ENCODE peak calls at places on chromosome 22, in eight cellular contexts. V is PC-3, N is nephron progenitor cell, Z is neural crest cell, E is cardiac fibroblast, C is OCI-LY7, S is foreskin fibroblast, I is right lobe of liver. Y is an unnamed sample.

GRCh38 chr22:22552630-22553029 is 6.4 kb downstream of the PRAME start:
- DNase-seq in E (no peak), V (no peak), C (peak), S (no peak), Z (peak), N (no peak), I (no peak), Y (peak)

GRCh38 chr22:19431641-19432091 is at the start of gene HIRA:
- DNase-seq in V (peak), C (peak), E (peak), N (peak), Z (peak), I (peak), S (peak), Y (peak)

GRCh38 chr22:21926728-21927127 is 25.9 kb downstream of the PPM1F start:
- DNase-seq in E (no peak), N (no peak), S (no peak), I (no peak), V (no peak), Z (no peak), C (no peak), Y (no peak)

GRCh38 chr22:44645083-44645482 is 56.9 kb upstream of the PRR5 start:
- DNase-seq in E (no peak), Z (no peak), N (no peak), V (no peak), C (no peak), I (no peak), S (no peak), Y (no peak)

GRCh38 chr22:38218661-38219331 is 17.0 kb downstream of the MAFF start:
- DNase-seq in Z (no peak), V (peak), S (peak), E (peak), C (no peak), N (peak), I (peak), Y (no peak)

GRCh38 chr22:23047265-23047664 is 23.1 kb upstream of the GNAZ start:
- DNase-seq in V (no peak), N (no peak), S (no peak), I (no peak), Z (no peak), C (no peak), E (no peak), Y (no peak)

GRCh38 chr22:23882370-23882769 is 11.8 kb upstream of the MIF start:
- DNase-seq in I (no peak), E (no peak), V (no peak), S (no peak), Z (no peak), N (no peak), C (no peak), Y (no peak)

GRCh38 chr22:20750461-20751184 is 23.3 kb upstream of the SERPIND1 start:
- DNase-seq in N (no peak), I (peak), E (peak), S (peak), Z (no peak), C (no peak), V (peak), Y (no peak)

GRCh38 chr22:22687638-22688500 is 43.5 kb downstream of the GGTLC2 start:
- DNase-seq in Z (peak), C (peak), N (peak), E (peak), V (peak), I (no peak), S (peak), Y (peak)

GRCh38 chr22:32466496-32466895 is 2.2 kb upstream of the BPIFC start:
- DNase-seq in V (no peak), S (no peak), N (no peak), I (no peak), Z (no peak), E (no peak), C (no peak), Y (no peak)

GRCh38 chr22:22944268-22944985 is 56.8 kb downstream of the IGLL5 start:
- DNase-seq in V (no peak), S (no peak), E (no peak), N (no peak), C (no peak), I (peak), Z (no peak), Y (no peak)

GRCh38 chr22:39571538-39571937 is 985 bp downstream of the CACNA1I start:
- DNase-seq in V (no peak), C (no peak), E (no peak), S (no peak), N (no peak), Z (no peak), I (no peak), Y (no peak)

GRCh38 chr22:31343235-31344191 is 2.6 kb downstream of the PATZ1 start:
- DNase-seq in E (peak), I (no peak), V (peak), N (peak), Z (peak), S (peak), C (peak), Y (peak)

GRCh38 chr22:27255580-27255979 is 546.0 kb downstream of the MN1 start:
- DNase-seq in S (no peak), C (no peak), V (no peak), E (no peak), Z (no peak), N (no peak), I (no peak), Y (no peak)

GRCh38 chr22:27251563-27251962 is 550.0 kb downstream of the MN1 start:
- DNase-seq in I (no peak), V (no peak), N (no peak), C (no peak), Z (no peak), S (no peak), E (no peak), Y (no peak)

GRCh38 chr22:27252282-27253049 is 549.1 kb downstream of the MN1 start:
- DNase-seq in E (peak), C (no peak), N (no peak), I (no peak), Z (no peak), S (peak), V (peak), Y (no peak)

GRCh38 chr22:27253541-27253940 is 548.0 kb downstream of the MN1 start:
- DNase-seq in E (no peak), S (no peak), V (no peak), C (no peak), I (no peak), Z (no peak), N (no peak), Y (no peak)

GRCh38 chr22:27253108-27253507 is 548.4 kb downstream of the MN1 start:
- DNase-seq in N (no peak), E (no peak), V (no peak), C (no peak), Z (no peak), S (no peak), I (no peak), Y (no peak)
- TF ChIP-seq CTCF in N (no peak), E (no peak), V (no peak), C (no peak), Z (no peak), S (no peak), I (no peak), Y (no peak)

GRCh38 chr22:35308480-35308945 is 8.8 kb downstream of the TOM1 start:
- DNase-seq in N (no peak), S (no peak), E (no peak), I (no peak), Z (no peak), C (peak), V (no peak), Y (no peak)

GRCh38 chr22:35311551-35311999 is 11.9 kb downstream of the TOM1 start:
- DNase-seq in I (no peak), C (no peak), E (no peak), S (no peak), Z (no peak), V (no peak), N (no peak), Y (no peak)

GRCh38 chr22:35312198-35313059 is 12.7 kb downstream of the TOM1 start:
- DNase-seq in C (no peak), I (peak), S (peak), V (peak), E (peak), Z (no peak), N (no peak), Y (no peak)

GRCh38 chr22:35313311-35314121 is 13.8 kb downstream of the TOM1 start:
- DNase-seq in S (peak), N (no peak), V (peak), I (no peak), Z (no peak), E (peak), C (no peak), Y (peak)

DNA sequence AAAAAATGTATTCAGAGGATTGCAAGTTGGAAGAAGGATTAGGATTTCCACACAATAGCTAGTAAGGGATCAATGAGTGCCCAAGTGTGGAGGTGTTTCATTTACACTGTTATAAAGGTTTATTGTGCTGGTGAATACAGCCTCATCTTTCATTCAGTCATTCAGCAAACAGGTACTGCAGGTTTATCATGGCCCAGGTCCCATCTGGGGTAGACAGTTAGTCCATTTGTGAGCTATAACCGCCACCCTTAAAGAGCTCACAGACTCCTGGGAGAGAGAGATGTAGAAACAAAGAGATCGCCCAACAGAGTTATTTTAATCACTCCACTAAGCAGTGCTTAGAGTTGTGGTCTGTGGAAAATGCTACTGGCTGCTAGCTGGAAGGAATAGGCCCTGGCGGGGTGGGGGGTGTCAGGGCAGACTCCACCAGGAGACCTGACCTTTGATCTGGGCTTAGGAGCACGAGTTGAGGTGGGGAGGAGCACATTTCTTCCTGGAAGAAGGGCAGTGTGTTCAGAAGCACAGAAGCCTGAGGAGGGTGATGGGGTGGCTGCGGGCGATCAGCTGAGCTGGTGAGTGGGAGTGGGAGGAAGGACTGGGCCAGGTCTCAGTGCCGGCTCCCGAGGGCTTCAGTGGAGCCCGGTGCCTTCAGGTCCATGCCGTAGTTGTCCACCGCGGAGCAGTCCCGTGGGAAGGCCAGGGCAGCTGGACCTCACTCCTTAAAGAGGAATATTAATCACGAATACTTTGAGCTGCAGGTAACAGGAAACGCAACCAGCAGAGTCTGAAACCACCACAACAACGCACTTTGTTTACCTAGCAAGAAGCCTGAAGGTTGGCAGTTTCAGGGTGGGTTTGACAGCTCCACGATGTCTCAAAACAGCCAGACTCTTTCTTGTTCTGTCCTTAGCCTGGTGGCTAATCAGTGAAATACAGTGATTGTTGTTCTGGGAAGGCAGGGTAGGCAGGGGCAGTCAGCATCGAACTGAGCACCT is 11.2 kb downstream of the TOM1 start:
- DNase-seq in E (no peak), C (no peak), N (no peak), S (no peak), Z (no peak), I (no peak), V (peak), Y (peak)
- TF ChIP-seq CTCF in E (no peak), C (no peak), N (no peak), S (no peak), Z (no peak), I (no peak), V (no peak), Y (no peak)

GRCh38 chr22:29997516-29997915 is 82.7 kb upstream of the HORMAD2 start:
- DNase-seq in E (no peak), V (no peak), N (no peak), Z (no peak), C (no peak), S (no peak), I (no peak), Y (no peak)

GRCh38 chr22:30000566-30000965 is 79.7 kb upstream of the HORMAD2 start:
- DNase-seq in N (no peak), S (peak), I (no peak), E (peak), C (no peak), V (peak), Z (no peak), Y (no peak)

GRCh38 chr22:29994941-29995340 is 85.3 kb upstream of the HORMAD2 start:
- DNase-seq in C (no peak), I (no peak), Z (no peak), V (peak), N (no peak), S (peak), E (peak), Y (no peak)

GRCh38 chr22:30001459-30001858 is 78.8 kb upstream of the HORMAD2 start:
- DNase-seq in V (no peak), E (no peak), Z (no peak), I (no peak), N (no peak), C (no peak), S (no peak), Y (no peak)

GRCh38 chr22:29998627-29999026 is 81.6 kb upstream of the HORMAD2 start:
- DNase-seq in E (peak), Z (no peak), C (peak), S (no peak), V (no peak), N (no peak), I (no peak), Y (no peak)
- TF ChIP-seq CTCF in E (peak), Z (peak), C (peak), S (no peak), V (no peak), N (no peak), I (no peak), Y (peak)

GRCh38 chr22:43186272-43187170 is at the start of gene TTLL12:
- DNase-seq in I (peak), E (peak), C (peak), Z (peak), V (peak), N (peak), S (peak), Y (peak)
- TF ChIP-seq CTCF in I (no peak), E (no peak), C (no peak), Z (no peak), V (no peak), N (no peak), S (no peak), Y (no peak)

DNA sequence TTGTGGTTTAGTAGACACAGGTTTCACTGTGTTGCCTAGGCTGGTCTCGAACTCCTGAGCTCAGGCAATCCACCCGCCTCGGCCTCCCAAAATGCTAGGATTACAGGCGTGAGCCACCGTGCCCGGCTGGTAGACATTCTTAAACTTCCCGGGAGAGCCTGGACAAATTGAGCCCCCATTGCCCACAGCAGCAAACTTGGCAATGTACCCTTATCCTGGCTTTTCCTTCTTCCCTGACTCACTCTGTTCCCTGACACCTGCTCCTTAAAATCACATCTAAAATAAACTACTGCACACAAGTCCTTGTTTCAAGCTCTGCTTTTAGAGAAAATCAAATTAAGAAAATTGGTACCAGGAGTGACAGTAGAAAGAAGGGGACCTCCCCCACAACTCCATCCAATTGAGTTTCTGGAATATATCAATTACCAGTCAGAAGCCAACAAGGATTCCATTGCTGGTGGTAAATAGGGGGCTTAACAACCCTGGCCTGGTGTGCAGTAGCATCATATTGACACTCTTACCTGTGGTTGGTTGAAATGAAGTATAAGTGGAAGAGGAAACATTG is 7.4 kb upstream of the MCHR1 start:
- DNase-seq in Z (no peak), E (no peak), I (no peak), S (no peak), V (no peak), C (no peak), N (no peak), Y (no peak)
- TF ChIP-seq CTCF in Z (no peak), E (no peak), I (no peak), S (no peak), V (no peak), C (no peak), N (no peak), Y (no peak)

GRCh38 chr22:46769191-46769675 is 6.8 kb downstream of the TBC1D22A start:
- DNase-seq in N (no peak), Z (no peak), V (no peak), E (no peak), I (no peak), C (peak), S (no peak), Y (no peak)
- TF ChIP-seq CTCF in N (no peak), Z (no peak), V (no peak), E (no peak), I (no peak), C (no peak), S (no peak), Y (no peak)

GRCh38 chr22:42396621-42397331 is 35.4 kb downstream of the NFAM1 start:
- DNase-seq in N (no peak), E (no peak), I (no peak), V (no peak), C (peak), Z (no peak), S (no peak), Y (no peak)
- TF ChIP-seq CTCF in N (no peak), E (no peak), I (no peak), V (peak), C (peak), Z (no peak), S (no peak), Y (no peak)

DNA sequence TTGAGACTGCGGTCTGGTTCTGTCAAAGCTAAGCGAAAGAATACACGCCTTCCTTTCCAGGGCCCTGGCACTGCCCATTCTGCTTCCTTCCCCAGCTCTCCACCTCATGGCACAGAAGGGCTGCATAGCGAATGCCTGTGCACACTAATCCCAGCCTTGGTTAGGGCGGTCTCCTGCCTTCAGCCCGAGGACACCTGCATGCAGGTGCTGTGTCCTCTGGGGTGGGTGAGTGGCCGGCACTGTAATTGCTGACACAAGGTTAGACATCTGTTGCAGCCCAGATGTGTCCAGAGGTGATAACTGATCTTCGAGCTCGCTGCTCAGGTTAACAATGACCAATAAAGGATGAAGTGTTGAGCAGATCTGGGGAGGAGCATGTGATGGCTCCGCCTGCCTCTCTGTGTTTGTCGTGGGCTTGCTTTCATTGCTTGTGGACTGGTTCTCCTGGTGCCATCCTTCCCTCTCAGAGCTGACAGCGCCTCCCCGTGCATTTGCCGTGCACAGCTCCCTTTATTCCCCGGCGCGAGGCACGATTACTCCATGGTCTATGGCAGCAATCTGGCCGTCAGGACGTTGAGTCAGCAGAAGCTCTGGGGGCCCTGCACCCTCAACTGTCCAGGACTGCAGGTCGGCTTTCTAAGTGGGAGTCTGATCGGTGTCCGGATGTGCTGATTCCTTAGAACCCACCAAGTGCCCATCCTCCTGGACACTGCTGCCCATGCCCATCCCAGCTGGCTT is 1088.2 kb downstream of the BRD1 start:
- DNase-seq in C (no peak), V (no peak), S (no peak), E (no peak), N (no peak), I (peak), Z (no peak), Y (no peak)
- TF ChIP-seq CTCF in C (no peak), V (no peak), S (no peak), E (no peak), N (no peak), I (no peak), Z (no peak), Y (no peak)

DNA sequence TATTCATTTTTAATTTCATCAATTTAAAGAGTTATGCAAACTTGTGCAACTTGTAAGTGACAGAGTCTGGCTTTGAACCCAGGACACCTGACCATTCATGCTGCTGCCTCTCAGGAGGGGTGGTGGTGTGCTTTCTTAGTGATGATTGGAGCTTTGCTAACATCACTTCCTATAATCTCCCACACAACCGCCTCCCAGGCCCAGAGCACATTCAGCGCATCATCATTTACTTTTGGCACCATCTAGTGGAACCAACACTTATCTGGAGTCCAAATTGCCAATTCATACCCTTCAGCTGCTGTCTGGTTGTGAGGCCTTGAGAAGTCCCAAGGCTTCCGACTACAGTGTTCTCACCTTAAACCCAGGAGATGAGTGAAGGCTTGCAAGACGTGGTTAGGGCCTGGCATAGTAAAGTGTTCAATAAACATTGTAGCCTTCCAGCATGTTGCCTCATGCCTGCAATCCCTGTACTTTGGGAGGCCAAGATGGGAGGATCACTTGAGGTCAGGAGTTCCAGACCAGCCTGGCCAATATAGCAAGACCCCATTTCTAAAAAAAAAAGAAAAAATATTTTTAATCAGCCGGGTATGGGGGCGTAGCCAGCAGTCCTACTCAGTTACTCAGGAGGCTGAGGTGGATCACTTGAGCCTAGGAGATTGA is 1.1 kb upstream of the TTLL1 start:
- DNase-seq in S (peak), I (no peak), C (peak), Z (no peak), E (peak), N (no peak), V (peak), Y (peak)
- TF ChIP-seq CTCF in S (peak), I (peak), C (peak), Z (peak), E (peak), N (no peak), V (peak), Y (no peak)

Y was measured in glutamatergic neuron.